ENCODE peak calls at places on chromosome X, in nine cellular contexts. One of them, this sample, is unnamed. For H3K4me1, the result is how much of the 10 kb centered on the place peaks cover.

GRCh38 chrX:26557691-26558321 is 341.8 kb downstream of the MAGEB5 start:
- DNase-seq in tibial nerve: no peak
- DNase-seq in DND-41: no peak
- DNase-seq in foreskin keratinocyte: no peak
- DNase-seq in body of pancreas: peak
- DNase-seq in CD8-positive, alpha-beta T cell: no peak
- DNase-seq in IMR-90: no peak
- DNase-seq in mammary epithelial cell: no peak
- DNase-seq in adrenal gland: no peak
- DNase-seq in this sample: peak

GRCh38 chrX:22043872-22044271 is 11.7 kb downstream of the PHEX start:
- DNase-seq in tibial nerve: no peak
- DNase-seq in DND-41: no peak
- DNase-seq in foreskin keratinocyte: no peak
- DNase-seq in body of pancreas: no peak
- DNase-seq in CD8-positive, alpha-beta T cell: no peak
- DNase-seq in IMR-90: no peak
- DNase-seq in mammary epithelial cell: no peak
- DNase-seq in adrenal gland: no peak
- DNase-seq in this sample: no peak

GRCh38 chrX:25019707-25020390 is 4.1 kb upstream of the ARX start:
- DNase-seq in tibial nerve: no peak
- DNase-seq in DND-41: no peak
- DNase-seq in foreskin keratinocyte: no peak
- DNase-seq in body of pancreas: no peak
- DNase-seq in CD8-positive, alpha-beta T cell: no peak
- DNase-seq in IMR-90: no peak
- DNase-seq in mammary epithelial cell: no peak
- DNase-seq in adrenal gland: no peak
- DNase-seq in this sample: no peak

GRCh38 chrX:150253946-150254615 is 109.0 kb upstream of the MAMLD1 start:
- DNase-seq in tibial nerve: no peak
- DNase-seq in DND-41: no peak
- DNase-seq in foreskin keratinocyte: no peak
- DNase-seq in body of pancreas: no peak
- DNase-seq in CD8-positive, alpha-beta T cell: no peak
- DNase-seq in IMR-90: no peak
- DNase-seq in mammary epithelial cell: no peak
- DNase-seq in adrenal gland: no peak
- DNase-seq in this sample: no peak

GRCh38 chrX:17182317-17182716 is 192.7 kb upstream of the NHS start:
- DNase-seq in tibial nerve: no peak
- DNase-seq in DND-41: no peak
- DNase-seq in foreskin keratinocyte: no peak
- DNase-seq in body of pancreas: no peak
- DNase-seq in CD8-positive, alpha-beta T cell: no peak
- DNase-seq in IMR-90: no peak
- DNase-seq in mammary epithelial cell: no peak
- DNase-seq in adrenal gland: no peak
- DNase-seq in this sample: no peak

GRCh38 chrX:5113128-5113527 is 1115.5 kb downstream of the NLGN4X start:
- DNase-seq in tibial nerve: no peak
- DNase-seq in DND-41: no peak
- DNase-seq in foreskin keratinocyte: peak
- DNase-seq in body of pancreas: no peak
- DNase-seq in CD8-positive, alpha-beta T cell: no peak
- DNase-seq in IMR-90: no peak
- DNase-seq in mammary epithelial cell: peak
- DNase-seq in adrenal gland: no peak
- DNase-seq in this sample: no peak

GRCh38 chrX:77749695-77750094 is 36.3 kb downstream of the ATRX start:
- DNase-seq in tibial nerve: no peak
- DNase-seq in DND-41: no peak
- DNase-seq in foreskin keratinocyte: no peak
- DNase-seq in body of pancreas: no peak
- DNase-seq in CD8-positive, alpha-beta T cell: no peak
- DNase-seq in IMR-90: peak
- DNase-seq in mammary epithelial cell: no peak
- DNase-seq in adrenal gland: no peak
- DNase-seq in this sample: no peak

GRCh38 chrX:74277320-74277719 is 26.7 kb upstream of the ZCCHC13 start:
- DNase-seq in tibial nerve: no peak
- DNase-seq in DND-41: no peak
- DNase-seq in foreskin keratinocyte: no peak
- DNase-seq in body of pancreas: no peak
- DNase-seq in CD8-positive, alpha-beta T cell: no peak
- DNase-seq in IMR-90: no peak
- DNase-seq in mammary epithelial cell: no peak
- DNase-seq in adrenal gland: no peak
- DNase-seq in this sample: no peak

GRCh38 chrX:130680164-130681035 is 222.6 kb downstream of the ENOX2 start:
- DNase-seq in tibial nerve: no peak
- DNase-seq in DND-41: no peak
- DNase-seq in foreskin keratinocyte: no peak
- DNase-seq in body of pancreas: peak
- DNase-seq in CD8-positive, alpha-beta T cell: no peak
- DNase-seq in IMR-90: peak
- DNase-seq in mammary epithelial cell: no peak
- DNase-seq in adrenal gland: peak
- DNase-seq in this sample: no peak

GRCh38 chrX:55201930-55202579 is 18.1 kb upstream of the PAGE5 start:
- DNase-seq in tibial nerve: no peak
- DNase-seq in DND-41: no peak
- DNase-seq in foreskin keratinocyte: no peak
- DNase-seq in body of pancreas: no peak
- DNase-seq in CD8-positive, alpha-beta T cell: no peak
- DNase-seq in IMR-90: no peak
- DNase-seq in mammary epithelial cell: no peak
- DNase-seq in adrenal gland: no peak
- DNase-seq in this sample: no peak

GRCh38 chrX:122572461-122572860 is 611.6 kb upstream of the GRIA3 start:
- DNase-seq in tibial nerve: no peak
- DNase-seq in DND-41: no peak
- DNase-seq in foreskin keratinocyte: peak
- DNase-seq in body of pancreas: no peak
- DNase-seq in CD8-positive, alpha-beta T cell: no peak
- DNase-seq in IMR-90: peak
- DNase-seq in mammary epithelial cell: peak
- DNase-seq in adrenal gland: no peak
- DNase-seq in this sample: no peak

GRCh38 chrX:68568136-68568535 is 69.3 kb downstream of the YIPF6 start:
- DNase-seq in tibial nerve: no peak
- DNase-seq in DND-41: no peak
- DNase-seq in foreskin keratinocyte: no peak
- DNase-seq in body of pancreas: no peak
- DNase-seq in CD8-positive, alpha-beta T cell: no peak
- DNase-seq in IMR-90: no peak
- DNase-seq in mammary epithelial cell: peak
- DNase-seq in adrenal gland: no peak
- DNase-seq in this sample: no peak

GRCh38 chrX:125532411-125533089 is 212.9 kb downstream of the TEX13C start:
- DNase-seq in tibial nerve: no peak
- DNase-seq in DND-41: no peak
- DNase-seq in foreskin keratinocyte: no peak
- DNase-seq in body of pancreas: no peak
- DNase-seq in CD8-positive, alpha-beta T cell: no peak
- DNase-seq in IMR-90: no peak
- DNase-seq in mammary epithelial cell: no peak
- DNase-seq in adrenal gland: no peak
- DNase-seq in this sample: no peak

GRCh38 chrX:136961594-136962135 is 72.1 kb downstream of the GPR101 start:
- DNase-seq in tibial nerve: no peak
- DNase-seq in DND-41: no peak
- DNase-seq in foreskin keratinocyte: no peak
- DNase-seq in body of pancreas: no peak
- DNase-seq in CD8-positive, alpha-beta T cell: no peak
- DNase-seq in IMR-90: no peak
- DNase-seq in mammary epithelial cell: no peak
- DNase-seq in adrenal gland: no peak
- DNase-seq in this sample: no peak

GRCh38 chrX:9642270-9642995 is 123.2 kb downstream of the GPR143 start:
- DNase-seq in tibial nerve: no peak
- DNase-seq in DND-41: peak
- DNase-seq in foreskin keratinocyte: no peak
- DNase-seq in body of pancreas: no peak
- DNase-seq in CD8-positive, alpha-beta T cell: no peak
- DNase-seq in IMR-90: no peak
- DNase-seq in mammary epithelial cell: no peak
- DNase-seq in adrenal gland: no peak
- DNase-seq in this sample: no peak
- H3K4me1 ChIP-seq in tibial nerve: under half
- H3K4me1 ChIP-seq in DND-41: under half
- H3K4me1 ChIP-seq in foreskin keratinocyte: under half
- H3K4me1 ChIP-seq in body of pancreas: under half
- H3K4me1 ChIP-seq in CD8-positive, alpha-beta T cell: under half
- H3K4me1 ChIP-seq in IMR-90: under half
- H3K4me1 ChIP-seq in mammary epithelial cell: under half
- H3K4me1 ChIP-seq in adrenal gland: under half
- H3K4me1 ChIP-seq in this sample: under half

GRCh38 chrX:41302293-41302868 is 31.6 kb upstream of the DDX3X start:
- DNase-seq in tibial nerve: no peak
- DNase-seq in DND-41: no peak
- DNase-seq in foreskin keratinocyte: peak
- DNase-seq in body of pancreas: no peak
- DNase-seq in CD8-positive, alpha-beta T cell: no peak
- DNase-seq in IMR-90: no peak
- DNase-seq in mammary epithelial cell: peak
- DNase-seq in adrenal gland: no peak
- DNase-seq in this sample: no peak
- TF ChIP-seq CTCF in tibial nerve: no peak
- TF ChIP-seq CTCF in DND-41: no peak
- TF ChIP-seq CTCF in foreskin keratinocyte: no peak
- TF ChIP-seq CTCF in body of pancreas: no peak
- TF ChIP-seq CTCF in CD8-positive, alpha-beta T cell: no peak
- TF ChIP-seq CTCF in IMR-90: no peak
- TF ChIP-seq CTCF in mammary epithelial cell: no peak
- TF ChIP-seq CTCF in adrenal gland: no peak
- TF ChIP-seq CTCF in this sample: no peak

DNA sequence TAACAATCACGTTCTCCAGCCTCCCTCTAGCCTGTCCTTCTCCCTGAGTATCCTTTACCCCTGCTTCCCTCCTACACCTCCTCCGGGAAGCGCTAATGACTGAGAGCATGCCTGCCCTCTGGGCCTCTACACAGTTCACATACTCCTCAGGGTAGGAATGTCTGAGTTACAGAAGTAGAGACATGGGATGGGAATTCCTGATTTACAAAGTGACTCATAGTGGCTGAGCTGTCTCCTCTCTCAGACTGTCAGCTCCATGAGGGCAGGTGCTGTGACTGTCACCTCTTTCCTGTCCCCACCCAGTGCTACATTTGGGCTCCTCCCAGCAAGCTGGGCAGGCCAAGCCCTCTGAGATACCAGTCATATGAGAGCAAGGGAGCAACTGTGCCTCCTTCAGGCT is 2.6 kb downstream of the LAS1L start:
- DNase-seq in tibial nerve: no peak
- DNase-seq in DND-41: no peak
- DNase-seq in foreskin keratinocyte: peak
- DNase-seq in body of pancreas: no peak
- DNase-seq in CD8-positive, alpha-beta T cell: no peak
- DNase-seq in IMR-90: no peak
- DNase-seq in mammary epithelial cell: no peak
- DNase-seq in adrenal gland: no peak
- DNase-seq in this sample: no peak
- H3K4me1 ChIP-seq in tibial nerve: under half
- H3K4me1 ChIP-seq in DND-41: under half
- H3K4me1 ChIP-seq in foreskin keratinocyte: under half
- H3K4me1 ChIP-seq in body of pancreas: under half
- H3K4me1 ChIP-seq in CD8-positive, alpha-beta T cell: under half
- H3K4me1 ChIP-seq in IMR-90: under half
- H3K4me1 ChIP-seq in mammary epithelial cell: under half
- H3K4me1 ChIP-seq in adrenal gland: under half
- H3K4me1 ChIP-seq in this sample: under half

DNA sequence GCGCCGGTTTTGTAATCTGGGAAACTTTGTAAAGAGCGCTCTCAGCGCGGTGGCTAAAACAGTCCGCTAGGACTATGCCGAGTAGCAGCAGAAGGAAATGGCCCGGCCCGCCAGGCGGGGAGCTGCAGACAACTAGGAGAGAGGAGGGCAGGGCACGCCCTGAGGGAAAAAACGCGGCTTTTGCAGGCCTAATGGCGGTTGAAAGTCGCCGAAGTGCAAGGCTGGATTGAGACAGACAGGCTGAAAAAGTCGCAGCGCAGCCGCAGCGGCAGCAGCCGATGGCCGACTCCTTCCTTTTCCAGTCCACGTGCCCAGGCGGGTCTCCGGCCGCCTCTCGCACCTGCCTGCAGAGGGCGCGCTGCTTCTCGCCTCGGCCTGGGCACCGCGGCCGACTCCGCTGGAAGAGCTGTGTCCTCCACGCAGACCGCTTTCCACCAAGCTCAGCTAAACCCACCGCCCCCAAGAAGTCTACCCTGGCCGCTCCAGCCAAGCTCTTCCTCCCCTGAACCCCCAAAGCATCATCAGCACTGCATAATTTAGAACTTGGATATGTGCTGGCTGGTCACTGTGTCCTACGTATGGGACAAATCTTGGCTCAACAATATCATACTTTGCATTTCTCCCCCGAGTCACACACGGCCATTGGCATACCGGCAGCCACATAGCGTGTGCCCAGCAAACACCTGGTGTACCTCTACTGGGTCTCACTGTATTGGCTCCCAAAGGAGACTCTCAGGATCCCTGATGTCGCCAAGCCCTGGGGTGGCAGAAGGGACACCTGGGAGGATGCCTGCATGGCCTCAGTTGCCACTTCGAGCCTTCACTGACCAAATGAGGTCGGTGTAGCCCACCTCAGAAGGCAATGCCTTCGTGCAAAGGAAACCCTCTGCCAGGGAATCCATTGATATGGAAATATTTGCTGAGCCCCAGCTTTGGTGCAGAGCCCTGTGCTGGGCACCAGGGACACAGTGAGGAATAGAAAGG is 14.5 kb downstream of the SLC25A5 start:
- DNase-seq in tibial nerve: peak
- DNase-seq in DND-41: no peak
- DNase-seq in foreskin keratinocyte: no peak
- DNase-seq in body of pancreas: peak
- DNase-seq in CD8-positive, alpha-beta T cell: peak
- DNase-seq in IMR-90: peak
- DNase-seq in mammary epithelial cell: peak
- DNase-seq in adrenal gland: peak
- DNase-seq in this sample: peak
- TF ChIP-seq CTCF in tibial nerve: peak
- TF ChIP-seq CTCF in DND-41: peak
- TF ChIP-seq CTCF in foreskin keratinocyte: peak
- TF ChIP-seq CTCF in body of pancreas: peak
- TF ChIP-seq CTCF in CD8-positive, alpha-beta T cell: peak
- TF ChIP-seq CTCF in IMR-90: peak
- TF ChIP-seq CTCF in mammary epithelial cell: peak
- TF ChIP-seq CTCF in adrenal gland: peak
- TF ChIP-seq CTCF in this sample: peak